ENCODE peak calls at places on chromosomes 11 and 22, in nine cellular contexts. Z, Y, X, S, A, K, T, I and O are unnamed samples.

GRCh38 chr11:122922893-122923292 is 40.3 kb downstream of the JHY start:
- DNase-seq in Z (no peak), Y (no peak), X (no peak), S (no peak), A (no peak), K (no peak), T (no peak), I (no peak), O (no peak)

GRCh38 chr22:42438293-42438650 is 6.1 kb upstream of the NFAM1 start:
- DNase-seq in Z (no peak), Y (no peak), X (no peak), S (no peak), A (no peak), K (no peak), T (no peak), I (no peak), O (no peak)

GRCh38 chr11:86427441-86427840 is 52.8 kb downstream of the CCDC81 start:
- DNase-seq in Z (no peak), Y (no peak), X (no peak), S (no peak), A (no peak), K (no peak), T (no peak), I (no peak), O (no peak)

GRCh38 chr11:33682019-33682418 is 18.6 kb downstream of the C11orf91 start:
- DNase-seq in Z (no peak), Y (no peak), X (no peak), S (no peak), A (no peak), K (no peak), T (no peak), I (no peak), O (no peak)

GRCh38 chr11:122103366-122103765 is 12.6 kb downstream of the BLID start:
- DNase-seq in Z (no peak), Y (no peak), X (no peak), S (no peak), A (no peak), K (peak), T (no peak), I (no peak), O (no peak)

GRCh38 chr11:96105197-96105895 is 181.4 kb upstream of the MTMR2 start:
- DNase-seq in Z (no peak), Y (no peak), X (no peak), S (no peak), A (no peak), K (peak), T (no peak), I (no peak), O (no peak)

GRCh38 chr11:47523491-47524199 is 29.3 kb downstream of the CELF1 start:
- DNase-seq in Z (peak), Y (no peak), X (peak), S (peak), A (no peak), K (peak), T (peak), I (peak), O (no peak)

GRCh38 chr11:64764753-64765152 is 5.0 kb upstream of the PYGM start:
- DNase-seq in Z (no peak), Y (no peak), X (no peak), S (no peak), A (no peak), K (no peak), T (peak), I (no peak), O (no peak)

GRCh38 chr11:44443836-44444769 is 121.4 kb upstream of the CD82 start:
- DNase-seq in Z (no peak), Y (peak), X (no peak), S (no peak), A (no peak), K (no peak), T (no peak), I (no peak), O (no peak)

GRCh38 chr11:109291553-109291952 is 130.4 kb upstream of the C11orf87 start:
- DNase-seq in Z (no peak), Y (no peak), X (no peak), S (no peak), A (no peak), K (no peak), T (no peak), I (no peak), O (no peak)

GRCh38 chr11:13076961-13077360 is 67.8 kb downstream of the RASSF10 start:
- DNase-seq in Z (peak), Y (no peak), X (no peak), S (no peak), A (no peak), K (no peak), T (no peak), I (no peak), O (no peak)

GRCh38 chr11:14445542-14446530 is 53.8 kb downstream of the COPB1 start:
- DNase-seq in Z (peak), Y (no peak), X (no peak), S (no peak), A (no peak), K (peak), T (no peak), I (no peak), O (no peak)

GRCh38 chr22:46447906-46448669 is 89.3 kb downstream of the CELSR1 start:
- DNase-seq in Z (no peak), Y (no peak), X (no peak), S (no peak), A (no peak), K (no peak), T (no peak), I (peak), O (no peak)

GRCh38 chr11:64444838-64445441 is 86.0 kb downstream of the RPS6KA4 start:
- DNase-seq in Z (peak), Y (no peak), X (no peak), S (no peak), A (peak), K (peak), T (no peak), I (no peak), O (no peak)

GRCh38 chr11:103863497-103863896 is 172.9 kb upstream of the DDI1 start:
- DNase-seq in Z (no peak), Y (no peak), X (no peak), S (no peak), A (no peak), K (peak), T (no peak), I (no peak), O (no peak)

GRCh38 chr22:48702573-48703264 is 1125.0 kb downstream of the BRD1 start:
- DNase-seq in Z (no peak), Y (no peak), X (no peak), S (no peak), A (no peak), K (no peak), T (no peak), I (no peak), O (no peak)

GRCh38 chr22:40401532-40401931 is 31.1 kb downstream of the SGSM3 start:
- DNase-seq in Z (no peak), Y (peak), X (no peak), S (no peak), A (no peak), K (no peak), T (peak), I (no peak), O (no peak)

GRCh38 chr11:100719362-100719761 is 32.3 kb downstream of the ARHGAP42 start:
- DNase-seq in Z (peak), Y (no peak), X (no peak), S (no peak), A (no peak), K (peak), T (no peak), I (no peak), O (no peak)

GRCh38 chr22:46797355-46797754 is 34.9 kb downstream of the TBC1D22A start:
- DNase-seq in Z (peak), Y (peak), X (no peak), S (no peak), A (peak), K (peak), T (peak), I (no peak), O (no peak)

GRCh38 chr11:71458146-71459070 is 5.4 kb downstream of the NADSYN1 start:
- DNase-seq in Z (peak), Y (no peak), X (no peak), S (no peak), A (no peak), K (no peak), T (no peak), I (no peak), O (no peak)

GRCh38 chr11:71248251-71248570 is 4.2 kb downstream of the SHANK2 start:
- DNase-seq in Z (no peak), Y (peak), X (no peak), S (no peak), A (no peak), K (no peak), T (peak), I (peak), O (no peak)

GRCh38 chr11:66641834-66642233 is 3.3 kb downstream of the RBM4 start:
- DNase-seq in Z (no peak), Y (no peak), X (no peak), S (no peak), A (no peak), K (no peak), T (no peak), I (peak), O (no peak)

GRCh38 chr11:95788921-95789505 is 569 bp downstream of the FAM76B start:
- DNase-seq in Z (peak), Y (no peak), X (no peak), S (no peak), A (peak), K (peak), T (peak), I (no peak), O (no peak)

GRCh38 chr22:31753005-31753633 is 700 bp upstream of the DEPDC5 start:
- DNase-seq in Z (peak), Y (peak), X (peak), S (no peak), A (peak), K (no peak), T (peak), I (peak), O (peak)

GRCh38 chr11:120523196-120523595 is 11.6 kb downstream of the GRIK4 start:
- DNase-seq in Z (no peak), Y (peak), X (no peak), S (no peak), A (no peak), K (no peak), T (no peak), I (no peak), O (no peak)

GRCh38 chr22:46758867-46759290 is 3.6 kb upstream of the TBC1D22A start:
- DNase-seq in Z (peak), Y (no peak), X (peak), S (no peak), A (peak), K (peak), T (peak), I (peak), O (no peak)

GRCh38 chr11:92653448-92653847 is 316.0 kb upstream of the MTNR1B start:
- DNase-seq in Z (no peak), Y (no peak), X (no peak), S (no peak), A (no peak), K (peak), T (no peak), I (no peak), O (no peak)

GRCh38 chr11:68439355-68440065 is 21.0 kb upstream of the PPP6R3 start:
- DNase-seq in Z (no peak), Y (no peak), X (no peak), S (no peak), A (no peak), K (no peak), T (no peak), I (no peak), O (no peak)

GRCh38 chr22:23520875-23521441 is 59.1 kb downstream of the IGLL1 start:
- DNase-seq in Z (no peak), Y (no peak), X (peak), S (no peak), A (no peak), K (peak), T (no peak), I (peak), O (no peak)

GRCh38 chr11:45828996-45829395 is 18.3 kb upstream of the CRY2 start:
- DNase-seq in Z (no peak), Y (no peak), X (no peak), S (no peak), A (no peak), K (no peak), T (no peak), I (no peak), O (no peak)

GRCh38 chr22:49663823-49664222 is 163.8 kb downstream of the BRD1 start:
- DNase-seq in Z (no peak), Y (peak), X (no peak), S (no peak), A (no peak), K (no peak), T (no peak), I (no peak), O (no peak)

GRCh38 chr11:88340366-88340930 is 2.9 kb upstream of the CTSC start:
- DNase-seq in Z (no peak), Y (no peak), X (no peak), S (no peak), A (no peak), K (peak), T (no peak), I (no peak), O (no peak)

GRCh38 chr11:75159081-75159953 is 8.4 kb downstream of the SLCO2B1 start:
- DNase-seq in Z (no peak), Y (no peak), X (peak), S (no peak), A (no peak), K (no peak), T (peak), I (no peak), O (no peak)

GRCh38 chr11:134164490-134165370 is 59.0 kb downstream of the NCAPD3 start:
- DNase-seq in Z (no peak), Y (no peak), X (no peak), S (no peak), A (no peak), K (no peak), T (no peak), I (no peak), O (no peak)

GRCh38 chr22:44190381-44190976 is 9.8 kb downstream of the PARVG start:
- DNase-seq in Z (no peak), Y (peak), X (no peak), S (no peak), A (no peak), K (no peak), T (no peak), I (no peak), O (no peak)

GRCh38 chr11:106288057-106288456 is 210.6 kb downstream of the AASDHPPT start:
- DNase-seq in Z (peak), Y (no peak), X (no peak), S (no peak), A (no peak), K (no peak), T (no peak), I (no peak), O (no peak)

GRCh38 chr11:114315749-114316368 is 19.7 kb downstream of the NNMT start:
- DNase-seq in Z (peak), Y (no peak), X (peak), S (no peak), A (no peak), K (peak), T (no peak), I (no peak), O (no peak)

GRCh38 chr11:65448418-65449196 is 26.0 kb downstream of the NEAT1 start:
- DNase-seq in Z (peak), Y (peak), X (no peak), S (no peak), A (no peak), K (peak), T (peak), I (peak), O (no peak)

GRCh38 chr11:115493905-115494304 is 10.3 kb downstream of the CADM1 start:
- DNase-seq in Z (no peak), Y (no peak), X (no peak), S (no peak), A (no peak), K (no peak), T (no peak), I (no peak), O (no peak)

GRCh38 chr11:134576721-134577171 is 164.7 kb upstream of the B3GAT1 start:
- DNase-seq in Z (no peak), Y (no peak), X (no peak), S (no peak), A (no peak), K (no peak), T (no peak), I (no peak), O (no peak)

DNA sequence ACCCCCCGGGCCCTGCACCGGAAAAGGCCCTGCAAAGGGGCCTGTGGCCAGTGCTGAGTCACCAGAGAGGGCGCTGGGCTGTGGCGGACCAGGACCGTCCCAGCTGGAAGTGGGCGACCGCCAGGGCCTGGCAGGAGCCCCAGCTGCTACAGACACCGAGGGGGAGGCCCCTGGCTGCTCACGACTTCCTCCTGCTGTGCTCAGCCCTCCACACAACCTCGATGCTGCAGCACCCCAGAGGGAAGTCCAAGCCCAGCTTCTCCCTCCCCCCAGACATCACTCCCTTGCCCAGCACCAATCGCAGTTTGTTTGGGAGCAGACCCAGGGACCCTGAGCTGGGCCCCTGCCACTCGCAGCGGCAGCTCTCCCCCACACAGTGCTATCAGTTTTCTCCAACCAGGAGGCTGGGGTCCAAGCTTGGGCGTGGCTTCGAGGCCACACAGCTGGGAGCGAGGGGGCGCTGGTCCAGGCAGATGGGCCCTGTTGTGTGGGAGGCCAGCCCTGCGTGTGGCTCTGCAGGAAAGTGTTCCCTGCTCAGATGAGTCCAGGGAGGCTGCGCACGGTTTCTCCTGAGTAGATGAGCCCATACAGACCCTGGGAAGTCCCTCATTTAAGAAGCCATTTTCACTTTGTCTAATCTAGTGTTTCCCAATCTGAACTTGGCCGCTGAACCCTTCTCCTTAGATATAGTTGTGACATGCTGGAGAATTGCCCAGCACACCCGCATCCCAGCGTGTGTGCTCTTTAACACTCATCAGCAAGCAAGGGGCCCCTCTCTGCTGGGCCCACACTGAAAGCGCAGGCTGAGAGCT is 5.6 kb upstream of the SH3BP1 start:
- DNase-seq in Z (no peak), Y (peak), X (peak), S (peak), A (peak), K (peak), T (peak), I (peak), O (no peak)
- TF ChIP-seq CTCF in Z (no peak), Y (no peak), X (no peak), S (no peak), A (peak), K (peak), T (peak), I (no peak), O (no peak)

GRCh38 chr11:368414-369335 is 624 bp upstream of the B4GALNT4 start:
- DNase-seq in Z (peak), Y (no peak), X (no peak), S (no peak), A (no peak), K (no peak), T (no peak), I (peak), O (no peak)
- TF ChIP-seq CTCF in Z (no peak), Y (no peak), X (no peak), S (no peak), A (no peak), K (no peak), T (no peak), I (no peak), O (no peak)

DNA sequence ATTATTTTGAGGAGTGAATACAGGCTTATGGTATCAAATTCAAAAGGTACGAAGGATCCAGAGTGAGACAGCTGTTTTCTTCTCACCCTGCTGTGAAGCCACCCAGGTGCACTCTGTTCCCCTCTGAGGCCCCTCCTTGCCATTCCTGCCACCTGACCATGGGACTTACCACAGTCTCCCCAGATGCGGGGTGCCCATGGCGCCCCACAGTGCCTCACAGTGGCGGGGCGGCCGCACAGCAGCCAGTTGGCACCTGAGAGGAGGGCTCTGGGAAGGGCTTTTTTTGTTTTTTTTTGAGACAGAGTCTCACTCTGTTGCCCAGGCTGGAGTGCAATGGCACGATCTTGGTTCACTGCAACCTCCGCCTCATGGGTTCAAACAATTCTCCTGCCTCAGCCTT is 151.7 kb downstream of the CEP164 start:
- DNase-seq in Z (no peak), Y (no peak), X (no peak), S (no peak), A (peak), K (no peak), T (no peak), I (no peak), O (no peak)
- TF ChIP-seq CTCF in Z (peak), Y (no peak), X (no peak), S (peak), A (peak), K (no peak), T (no peak), I (no peak), O (no peak)

DNA sequence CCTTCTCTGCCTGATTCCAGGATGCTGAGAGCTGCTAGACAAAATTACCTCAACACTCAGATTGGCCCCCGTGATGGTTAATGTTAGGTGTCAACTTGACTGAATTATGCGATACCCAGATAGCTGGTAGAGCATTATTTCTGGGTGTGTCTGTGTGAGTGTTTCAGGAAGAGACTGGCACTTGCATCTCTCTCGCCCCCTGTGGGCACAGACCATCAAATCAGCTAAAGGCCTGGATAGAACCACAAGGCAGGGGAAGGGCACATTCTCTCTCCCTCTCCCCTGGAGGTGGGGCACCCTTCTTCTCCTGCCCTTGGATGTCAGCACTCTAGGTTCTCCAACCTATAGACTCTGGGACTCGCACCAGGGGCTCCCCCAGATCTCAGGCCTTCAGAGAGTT is 79.7 kb downstream of the KIRREL3 start:
- DNase-seq in Z (no peak), Y (no peak), X (no peak), S (no peak), A (no peak), K (no peak), T (no peak), I (no peak), O (no peak)
- TF ChIP-seq CTCF in Z (no peak), Y (no peak), X (no peak), S (no peak), A (no peak), K (no peak), T (no peak), I (no peak), O (no peak)

GRCh38 chr22:24831678-24832077 is 25.7 kb downstream of the SGSM1 start:
- DNase-seq in Z (no peak), Y (no peak), X (no peak), S (no peak), A (no peak), K (no peak), T (no peak), I (no peak), O (no peak)

GRCh38 chr22:24830205-24830979 is 24.4 kb downstream of the SGSM1 start:
- DNase-seq in Z (no peak), Y (no peak), X (no peak), S (no peak), A (no peak), K (no peak), T (no peak), I (no peak), O (no peak)

GRCh38 chr22:24833881-24834495 is 28.0 kb downstream of the SGSM1 start:
- DNase-seq in Z (no peak), Y (no peak), X (no peak), S (no peak), A (no peak), K (no peak), T (no peak), I (no peak), O (no peak)

GRCh38 chr22:24836282-24836681 is 30.3 kb downstream of the SGSM1 start:
- DNase-seq in Z (no peak), Y (no peak), X (no peak), S (no peak), A (no peak), K (no peak), T (no peak), I (no peak), O (no peak)

GRCh38 chr22:24834845-24835570 is 29.0 kb downstream of the SGSM1 start:
- DNase-seq in Z (peak), Y (no peak), X (peak), S (no peak), A (peak), K (peak), T (no peak), I (no peak), O (no peak)
- TF ChIP-seq CTCF in Z (peak), Y (no peak), X (no peak), S (no peak), A (peak), K (no peak), T (peak), I (no peak), O (no peak)

GRCh38 chr11:80844110-80844509 is 1403.3 kb upstream of the TENM4 start:
- DNase-seq in Z (no peak), Y (no peak), X (no peak), S (no peak), A (no peak), K (no peak), T (no peak), I (no peak), O (no peak)
- TF ChIP-seq CTCF in Z (no peak), Y (no peak), X (no peak), S (no peak), A (no peak), K (no peak), T (no peak), I (no peak), O (no peak)